ENCODE peak calls at places on chromosome 10, in six cellular contexts. Y, I, M, L, C and X are unnamed samples.
A peak's percentile ranks its signal among the peaks of the same experiment; 100 is the strongest.

GRCh38 chr10:59865101-59865500 is 41.3 kb downstream of the CCDC6 start:
- DNase-seq in C (peak; percentile 65), L (peak; percentile 63), M (peak; percentile 42), I (no peak), Y (no peak), X (no peak)

GRCh38 chr10:4652111-4653010 is 173.6 kb upstream of the AKR1E2 start:
- DNase-seq in I (no peak), C (no peak), Y (no peak), L (no peak), M (no peak), X (no peak)

GRCh38 chr10:27192284-27192683 is 37.1 kb downstream of the MASTL start:
- DNase-seq in I (no peak), Y (no peak), L (peak; percentile 48), C (peak; percentile 90), M (no peak), X (no peak)

GRCh38 chr10:78197628-78198272 is 164.1 kb downstream of the RPS24 start:
- DNase-seq in Y (no peak), M (no peak), C (no peak), I (no peak), L (no peak), X (no peak)

GRCh38 chr10:128867119-128867518 is 599.9 kb upstream of the MGMT start:
- DNase-seq in M (no peak), L (no peak), I (no peak), C (no peak), Y (no peak), X (no peak)

GRCh38 chr10:624605-625334 is 64.7 kb downstream of the DIP2C start:
- DNase-seq in C (peak; percentile 77), Y (no peak), L (no peak), M (peak; percentile 79), I (no peak), X (peak; percentile 72)

GRCh38 chr10:80498833-80499671 is 38.6 kb upstream of the SH2D4B start:
- DNase-seq in M (peak; percentile 83), L (peak; percentile 78), Y (peak; percentile 87), I (no peak), C (peak; percentile 99), X (peak; percentile 82)

GRCh38 chr10:16717617-16718395 is 99.4 kb downstream of the RSU1 start:
- DNase-seq in I (no peak), Y (peak; percentile 67), C (peak; percentile 90), M (no peak), L (no peak), X (no peak)

GRCh38 chr10:24162236-24162635 is 46.7 kb upstream of the KIAA1217 start:
- DNase-seq in Y (no peak), M (no peak), C (no peak), I (no peak), L (no peak), X (no peak)

GRCh38 chr10:25745976-25746375 is 188.1 kb upstream of the MYO3A start:
- DNase-seq in L (no peak), Y (no peak), C (no peak), M (no peak), I (no peak), X (no peak)

GRCh38 chr10:44857363-44858016 is 53.6 kb upstream of the TMEM72 start:
- DNase-seq in M (peak; percentile 77), I (peak; percentile 27), C (peak; percentile 84), L (peak; percentile 36), Y (peak; percentile 56), X (peak; percentile 78)

GRCh38 chr10:7776777-7777176 is 11.0 kb downstream of the KIN start:
- DNase-seq in L (no peak), M (no peak), C (no peak), I (no peak), Y (no peak), X (no peak)

GRCh38 chr10:64733980-64734379 is 1212.8 kb downstream of the REEP3 start:
- DNase-seq in I (no peak), M (no peak), C (peak; percentile 9), L (peak; percentile 24), Y (peak; percentile 1), X (no peak)